ENCODE peak calls at places on chromosomes 13 and 19, in seven cellular contexts. M is transverse colon; B is RWPE1; Y is CD8-positive, alpha-beta T cell; S is astrocyte of the spinal cord; E is gastrocnemius medialis; Z is BJ. P is an unnamed sample.

GRCh38 chr13:28568286-28568685 is 73.4 kb upstream of the FLT1 start:
- DNase-seq in Z (no peak), E (peak), B (no peak), Y (no peak), M (peak), S (no peak), P (peak)

GRCh38 chr19:1470864-1471513 is 8.0 kb downstream of the C19orf25 start:
- DNase-seq in Z (no peak), S (no peak), Y (no peak), E (no peak), B (no peak), M (no peak), P (no peak)

GRCh38 chr13:97182065-97182890 is 39.9 kb upstream of the MBNL2 start:
- DNase-seq in B (no peak), E (no peak), Z (no peak), M (no peak), S (no peak), Y (no peak), P (no peak)

GRCh38 chr19:43779820-43780219 is 953 bp downstream of the KCNN4 start:
- DNase-seq in Y (no peak), Z (no peak), E (no peak), S (no peak), B (no peak), M (no peak), P (no peak)

GRCh38 chr13:39910833-39911232 is 255.4 kb downstream of the COG6 start:
- DNase-seq in B (no peak), E (no peak), Y (no peak), S (peak), Z (no peak), M (no peak), P (peak)

GRCh38 chr13:70107125-70107497 is 515 bp upstream of the ATXN8OS start:
- DNase-seq in S (no peak), Z (no peak), E (no peak), Y (no peak), M (no peak), B (no peak), P (no peak)

GRCh38 chr19:38453596-38453995 is 20.1 kb downstream of the RYR1 start:
- DNase-seq in E (no peak), Z (no peak), B (no peak), Y (no peak), M (no peak), S (no peak), P (no peak)

GRCh38 chr19:16942583-16942982 is 53.8 kb downstream of the F2RL3 start:
- DNase-seq in S (no peak), E (no peak), Z (no peak), Y (no peak), B (no peak), M (no peak), P (no peak)

GRCh38 chr19:18871543-18871942 is 24.4 kb downstream of the CERS1 start:
- DNase-seq in M (no peak), S (no peak), E (no peak), Y (no peak), Z (no peak), B (no peak), P (no peak)

GRCh38 chr13:111175948-111176347 is 60.8 kb downstream of the ARHGEF7 start:
- DNase-seq in S (no peak), E (no peak), B (no peak), Y (no peak), Z (no peak), M (no peak), P (no peak)

GRCh38 chr13:62544928-62545327 is 1129.3 kb upstream of the PCDH20 start:
- DNase-seq in Y (no peak), B (no peak), E (no peak), S (no peak), Z (no peak), M (no peak), P (no peak)
- TF ChIP-seq CTCF in Y (no peak), B (no peak), E (no peak), S (no peak), Z (no peak), M (no peak), P (no peak)

GRCh38 chr13:32587014-32587773 is 942 bp downstream of the PDS5B start:
- DNase-seq in E (peak), Y (peak), Z (no peak), S (peak), M (peak), B (no peak), P (peak)
- TF ChIP-seq CTCF in E (peak), Y (no peak), Z (no peak), S (no peak), M (no peak), B (no peak), P (peak)

DNA sequence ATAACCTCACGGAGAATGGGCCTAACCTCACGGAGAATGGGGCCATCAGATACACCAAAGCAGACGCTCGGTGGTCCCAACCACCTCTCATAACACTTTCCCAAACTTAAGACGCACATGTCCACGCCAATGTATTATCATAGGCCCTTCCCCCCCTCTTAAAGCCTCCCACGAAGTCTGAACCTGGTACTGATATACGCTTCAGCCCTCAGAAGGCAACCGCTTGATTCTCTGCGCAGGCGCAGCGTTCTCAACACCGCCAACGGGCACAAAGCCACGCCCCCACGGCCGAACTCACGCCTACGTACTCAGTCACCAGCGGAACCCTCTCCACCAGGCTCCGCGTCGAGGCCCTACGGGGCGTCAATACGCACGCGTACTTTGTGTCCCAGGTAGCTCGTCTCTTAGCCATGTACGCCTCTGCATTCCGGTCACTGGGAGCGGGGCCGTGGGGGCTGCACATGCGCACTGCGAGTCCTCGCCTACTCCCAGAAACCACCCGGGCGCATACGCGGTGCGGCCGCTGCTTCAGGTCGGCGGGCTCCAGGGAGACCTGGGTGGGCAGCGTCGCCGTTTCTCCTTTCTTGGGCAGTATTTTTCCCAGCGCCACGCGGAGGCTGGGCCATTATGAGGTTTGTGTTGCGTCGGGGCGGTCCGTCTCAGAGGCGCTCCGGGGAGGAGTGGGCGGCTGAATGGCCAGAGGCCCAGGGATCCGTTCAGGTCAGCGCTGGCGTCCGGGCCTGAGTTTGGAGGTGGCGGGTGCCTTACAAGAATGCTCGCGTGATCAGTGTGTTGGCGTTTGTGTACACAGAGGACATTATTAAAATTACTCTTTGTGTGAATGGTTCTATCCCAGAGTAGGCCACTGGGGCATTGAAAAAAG is 25.3 kb downstream of the ZNF582 start:
- DNase-seq in E (peak), S (peak), Y (peak), B (peak), Z (peak), M (peak), P (peak)
- TF ChIP-seq CTCF in E (no peak), S (no peak), Y (no peak), B (no peak), Z (no peak), M (no peak), P (no peak)

DNA sequence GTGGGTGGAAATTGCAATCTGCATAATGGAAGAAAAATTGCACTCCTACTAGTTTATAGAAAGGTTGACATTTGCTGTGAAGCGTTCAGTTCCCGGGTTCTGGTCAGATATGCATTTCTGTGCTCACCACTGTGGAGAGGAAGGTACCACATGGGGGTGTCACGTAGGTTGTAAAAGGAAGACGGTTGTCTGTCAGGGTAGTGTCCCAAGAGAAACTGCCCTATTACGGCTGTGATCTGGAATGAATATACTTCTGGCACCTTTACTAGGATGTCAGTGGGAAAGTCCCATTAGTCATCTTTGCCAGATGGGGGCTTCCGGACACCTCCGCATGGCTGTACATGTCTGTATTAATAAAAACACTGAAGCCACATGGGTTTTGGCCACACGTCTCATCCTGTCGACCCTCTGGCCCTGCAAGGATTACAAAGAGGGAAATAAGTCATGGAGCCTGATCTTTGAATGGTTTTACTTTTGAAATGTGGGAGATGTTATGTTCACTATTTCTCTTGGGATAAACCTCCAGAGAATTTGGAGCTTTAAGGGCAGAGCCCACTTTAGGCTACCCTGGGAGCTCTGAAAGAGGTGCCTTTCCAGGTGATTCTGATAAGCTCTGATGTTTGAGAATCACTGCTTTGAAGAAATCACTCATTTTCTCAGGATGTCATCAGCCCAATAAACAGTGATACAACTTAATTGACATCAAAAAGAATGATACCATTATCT is 133.9 kb downstream of the AKAP11 start:
- DNase-seq in Z (no peak), B (peak), E (no peak), M (no peak), Y (peak), S (peak), P (peak)
- TF ChIP-seq CTCF in Z (no peak), B (no peak), E (no peak), M (no peak), Y (no peak), S (no peak), P (no peak)

GRCh38 chr19:13797058-13797440 is 1.8 kb downstream of the ZSWIM4 start:
- DNase-seq in S (no peak), Z (no peak), Y (no peak), M (no peak), B (no peak), E (no peak), P (no peak)

GRCh38 chr19:13794752-13795589 is at the start of gene ZSWIM4:
- DNase-seq in B (peak), Y (peak), M (peak), E (peak), Z (peak), S (peak), P (peak)

GRCh38 chr19:13795595-13796300 is 505 bp downstream of the ZSWIM4 start:
- DNase-seq in B (no peak), S (no peak), Z (no peak), E (peak), Y (no peak), M (no peak), P (no peak)

GRCh38 chr19:13797870-13798269 is 2.6 kb downstream of the ZSWIM4 start:
- DNase-seq in B (no peak), Y (no peak), S (peak), E (no peak), Z (peak), M (no peak), P (peak)

DNA sequence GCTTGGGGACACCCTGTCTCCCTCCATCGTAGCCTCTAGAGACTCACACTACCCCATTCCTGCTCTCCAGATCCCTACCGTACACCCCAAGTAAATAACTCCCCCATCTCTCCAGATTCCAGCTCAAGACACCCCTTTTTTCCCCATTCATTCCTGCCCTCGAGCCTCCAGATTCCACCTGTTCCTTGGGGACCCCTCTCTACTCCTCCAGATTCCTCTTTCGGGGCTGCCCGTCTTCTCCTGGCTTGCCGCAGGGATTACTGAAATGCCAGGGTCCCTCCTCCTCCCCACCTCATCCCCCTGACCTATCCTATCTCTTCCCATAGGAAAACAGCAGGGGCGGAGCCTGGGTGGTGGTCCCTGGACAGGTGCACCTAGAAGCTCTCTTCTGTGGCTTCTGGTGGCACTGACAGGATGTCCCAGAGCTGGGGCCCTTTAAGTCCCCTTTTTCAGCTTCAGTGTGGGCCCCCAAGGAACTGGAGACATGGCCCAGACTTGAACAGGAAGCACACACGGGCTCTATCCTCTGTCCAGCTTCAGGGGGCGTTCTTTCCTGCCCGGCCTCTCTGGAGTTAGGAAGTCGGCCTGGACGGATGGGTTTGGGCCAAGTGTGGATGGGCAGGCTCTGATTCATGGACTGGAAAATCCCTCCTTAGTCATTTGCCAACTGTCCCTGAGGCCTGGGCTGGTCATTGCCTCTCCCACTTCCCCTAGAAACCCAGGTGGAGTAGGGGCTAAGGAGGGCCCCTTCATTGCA is 1.2 kb downstream of the ZSWIM4 start:
- DNase-seq in M (peak), S (peak), E (peak), Y (no peak), Z (peak), B (peak), P (peak)
- TF ChIP-seq CTCF in M (no peak), S (peak), E (no peak), Y (no peak), Z (peak), B (no peak), P (peak)

GRCh38 chr13:102089722-102090121 is 312.1 kb downstream of the FGF14 start:
- DNase-seq in B (no peak), Y (no peak), M (no peak), Z (no peak), S (no peak), E (no peak), P (no peak)

GRCh38 chr13:102090532-102090931 is 311.3 kb downstream of the FGF14 start:
- DNase-seq in B (no peak), S (no peak), Z (no peak), Y (no peak), M (no peak), E (no peak), P (no peak)

GRCh38 chr13:102089177-102089576 is 312.7 kb downstream of the FGF14 start:
- DNase-seq in E (no peak), M (no peak), S (peak), Z (no peak), Y (no peak), B (no peak), P (peak)

DNA sequence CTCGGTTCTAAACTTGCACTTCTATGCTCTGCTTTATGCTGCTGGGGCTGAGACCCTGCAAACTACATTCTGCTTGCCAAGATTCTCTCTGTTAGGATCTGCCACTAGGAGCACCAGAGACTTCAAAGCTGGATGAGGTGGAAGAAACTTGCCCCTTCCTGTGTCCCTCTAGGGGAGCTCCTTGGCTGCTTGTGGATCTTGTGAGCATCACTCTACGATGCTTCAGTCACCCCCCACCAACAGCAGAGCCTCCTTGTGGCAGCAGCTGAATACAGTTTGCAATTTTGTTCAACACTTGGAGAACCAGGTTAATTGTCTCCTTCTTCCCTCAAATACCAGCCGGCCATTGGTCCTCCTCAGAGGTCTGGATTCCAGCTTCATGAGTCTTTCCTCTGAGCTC is 310.6 kb downstream of the FGF14 start:
- DNase-seq in M (no peak), B (peak), Z (no peak), S (peak), Y (no peak), E (no peak), P (no peak)
- TF ChIP-seq CTCF in M (peak), B (no peak), Z (peak), S (peak), Y (no peak), E (no peak), P (no peak)

DNA sequence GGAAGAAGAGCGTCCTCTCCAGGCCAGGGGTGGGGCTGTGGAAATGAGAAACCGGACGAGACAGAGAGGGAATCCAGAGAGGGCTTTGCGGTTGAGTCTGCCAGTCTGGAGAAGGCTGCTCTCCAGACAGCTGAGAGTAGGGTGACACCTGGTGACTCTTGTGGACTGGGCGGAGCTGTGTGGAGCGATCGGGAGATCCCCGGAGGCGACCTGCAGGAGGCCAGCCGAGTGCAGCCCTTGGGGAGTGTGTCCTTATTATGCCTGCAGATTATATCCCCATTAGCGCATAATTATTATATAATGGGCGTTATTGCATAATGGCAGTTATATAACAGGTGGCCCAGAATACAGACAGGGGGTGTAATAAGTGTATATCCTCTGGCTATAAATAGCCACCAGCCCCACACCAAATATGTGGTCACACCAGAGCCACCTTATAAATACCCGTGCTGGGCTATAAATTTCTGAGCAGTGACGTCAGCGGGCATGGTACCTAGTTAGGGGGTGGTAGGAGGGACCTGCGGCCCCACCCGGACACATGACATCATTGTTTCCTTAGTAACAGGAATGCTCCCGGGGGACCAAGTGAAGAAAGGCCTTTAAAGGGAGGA is 41.2 kb downstream of the NFIX start:
- DNase-seq in E (peak), Y (no peak), S (peak), Z (no peak), M (peak), B (peak), P (peak)
- TF ChIP-seq CTCF in E (peak), Y (no peak), S (peak), Z (no peak), M (peak), B (no peak), P (peak)

GRCh38 chr19:9850235-9850959 is 15.3 kb downstream of the PIN1 start:
- DNase-seq in B (no peak), S (no peak), M (no peak), Y (no peak), E (no peak), Z (no peak), P (no peak)

GRCh38 chr19:9847087-9847671 is 12.1 kb downstream of the PIN1 start:
- DNase-seq in B (peak), S (peak), Z (peak), E (peak), Y (peak), M (peak), P (peak)

GRCh38 chr19:9848060-9848459 is 12.9 kb downstream of the PIN1 start:
- DNase-seq in Y (no peak), S (no peak), Z (no peak), B (no peak), M (no peak), E (no peak), P (no peak)

GRCh38 chr19:9849786-9850185 is 14.7 kb downstream of the PIN1 start:
- DNase-seq in B (no peak), M (no peak), Y (no peak), E (no peak), S (no peak), Z (no peak), P (no peak)

DNA sequence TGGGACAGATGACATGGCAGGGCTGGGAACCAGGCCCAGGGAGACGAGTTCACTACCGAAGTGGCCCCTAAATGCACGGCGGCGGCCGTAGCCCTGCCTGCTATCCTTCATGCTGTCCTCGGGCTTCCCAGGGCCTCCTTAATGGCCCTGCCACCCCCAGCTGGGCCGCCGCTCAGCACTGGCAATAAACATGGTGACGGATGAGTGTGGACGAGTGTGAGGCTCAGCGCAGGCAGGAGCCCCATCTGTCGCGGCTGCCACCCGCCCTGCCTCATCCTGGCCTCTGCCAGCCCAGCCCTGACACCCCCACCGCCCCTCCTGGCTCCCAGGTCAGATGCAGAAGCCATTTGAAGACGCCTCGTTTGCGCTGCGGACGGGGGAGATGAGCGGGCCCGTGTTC is 13.6 kb downstream of the PIN1 start:
- DNase-seq in M (no peak), B (no peak), Z (no peak), Y (no peak), S (no peak), E (no peak), P (no peak)
- TF ChIP-seq CTCF in M (no peak), B (no peak), Z (no peak), Y (no peak), S (no peak), E (no peak), P (no peak)

DNA sequence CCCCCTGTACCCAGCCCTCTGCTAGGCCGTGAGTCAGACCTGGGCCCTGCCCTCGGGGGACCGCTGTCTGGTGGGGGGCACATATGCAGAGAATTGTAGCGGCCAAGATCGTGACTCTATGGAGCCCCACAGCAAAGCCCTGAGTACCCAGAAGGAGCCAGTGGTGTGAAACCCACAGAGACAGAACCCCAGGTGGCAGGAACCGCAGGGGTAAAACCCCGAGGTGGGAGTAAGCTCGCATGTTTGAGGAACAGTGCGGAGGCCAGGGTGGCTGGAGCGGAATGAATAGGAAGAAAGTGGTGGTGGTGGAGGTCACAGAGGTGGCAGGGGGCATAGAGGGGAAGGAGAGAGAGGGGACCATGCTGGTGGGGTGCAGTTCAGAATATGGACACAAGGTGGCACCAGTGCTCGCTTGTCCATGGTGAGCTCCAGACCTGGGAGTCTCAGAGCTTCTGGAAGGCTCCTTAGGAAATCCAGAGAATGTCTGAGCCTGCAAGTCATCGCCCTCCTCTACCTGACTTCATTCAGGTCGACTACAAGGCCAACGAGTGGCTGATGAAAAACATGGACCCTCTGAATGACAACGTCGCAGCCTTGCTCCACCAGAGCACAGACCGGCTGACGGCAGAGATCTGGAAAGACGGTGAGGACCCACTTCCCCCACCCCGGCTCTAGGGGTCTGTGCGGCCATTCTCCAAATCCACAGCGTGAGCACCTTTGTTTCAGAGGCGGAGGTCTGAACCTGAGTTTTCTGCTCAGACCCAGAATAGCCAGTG is 48.9 kb downstream of the MYH14 start:
- DNase-seq in S (no peak), B (no peak), Y (no peak), Z (no peak), E (no peak), M (peak), P (no peak)
- TF ChIP-seq CTCF in S (peak), B (peak), Y (peak), Z (peak), E (peak), M (peak), P (peak)

P was measured in fibroblast of the aortic adventitia.